ENCODE peak calls at places on chromosomes 6 and 20, in six cellular contexts. One of them, this sample, is unnamed.

GRCh38 chr20:51500936-51501335 is 41.6 kb downstream of the NFATC2 start:
- DNase-seq in heart right ventricle: no peak
- DNase-seq in brain microvascular endothelial cell: no peak
- DNase-seq in T-helper 2 cell: no peak
- DNase-seq in effector CD4-positive, alpha-beta T cell: peak
- DNase-seq in NCI-H1417: no peak
- DNase-seq in this sample: no peak

GRCh38 chr6:30212865-30213653 is at the start of gene TRIM26:
- DNase-seq in heart right ventricle: peak
- DNase-seq in brain microvascular endothelial cell: peak
- DNase-seq in T-helper 2 cell: peak
- DNase-seq in effector CD4-positive, alpha-beta T cell: peak
- DNase-seq in NCI-H1417: peak
- DNase-seq in this sample: peak

GRCh38 chr20:57124800-57125399 is 141.5 kb downstream of the BMP7 start:
- DNase-seq in heart right ventricle: no peak
- DNase-seq in brain microvascular endothelial cell: no peak
- DNase-seq in T-helper 2 cell: no peak
- DNase-seq in effector CD4-positive, alpha-beta T cell: no peak
- DNase-seq in NCI-H1417: peak
- DNase-seq in this sample: no peak

GRCh38 chr6:145865175-145865574 is 50.6 kb upstream of the FBXO30 start:
- DNase-seq in heart right ventricle: no peak
- DNase-seq in brain microvascular endothelial cell: no peak
- DNase-seq in T-helper 2 cell: no peak
- DNase-seq in effector CD4-positive, alpha-beta T cell: no peak
- DNase-seq in NCI-H1417: no peak
- DNase-seq in this sample: no peak

GRCh38 chr6:47042238-47042843 is at the start of gene ADGRF1:
- DNase-seq in heart right ventricle: no peak
- DNase-seq in brain microvascular endothelial cell: no peak
- DNase-seq in T-helper 2 cell: no peak
- DNase-seq in effector CD4-positive, alpha-beta T cell: no peak
- DNase-seq in NCI-H1417: no peak
- DNase-seq in this sample: no peak

GRCh38 chr20:6051505-6051904 is 2.4 kb downstream of the LRRN4 start:
- DNase-seq in heart right ventricle: no peak
- DNase-seq in brain microvascular endothelial cell: peak
- DNase-seq in T-helper 2 cell: no peak
- DNase-seq in effector CD4-positive, alpha-beta T cell: no peak
- DNase-seq in NCI-H1417: no peak
- DNase-seq in this sample: no peak

GRCh38 chr6:9581155-9581554 is 833.7 kb downstream of the TFAP2A start:
- DNase-seq in heart right ventricle: no peak
- DNase-seq in brain microvascular endothelial cell: no peak
- DNase-seq in T-helper 2 cell: no peak
- DNase-seq in effector CD4-positive, alpha-beta T cell: no peak
- DNase-seq in NCI-H1417: no peak
- DNase-seq in this sample: no peak

GRCh38 chr20:10553326-10553984 is 118.3 kb downstream of the SLX4IP start:
- DNase-seq in heart right ventricle: peak
- DNase-seq in brain microvascular endothelial cell: peak
- DNase-seq in T-helper 2 cell: no peak
- DNase-seq in effector CD4-positive, alpha-beta T cell: no peak
- DNase-seq in NCI-H1417: peak
- DNase-seq in this sample: peak

GRCh38 chr20:21183722-21184121 is 57.8 kb downstream of the KIZ start:
- DNase-seq in heart right ventricle: no peak
- DNase-seq in brain microvascular endothelial cell: no peak
- DNase-seq in T-helper 2 cell: no peak
- DNase-seq in effector CD4-positive, alpha-beta T cell: no peak
- DNase-seq in NCI-H1417: no peak
- DNase-seq in this sample: no peak

GRCh38 chr6:5028301-5028700 is 24.5 kb upstream of the RPP40 start:
- DNase-seq in heart right ventricle: no peak
- DNase-seq in brain microvascular endothelial cell: no peak
- DNase-seq in T-helper 2 cell: no peak
- DNase-seq in effector CD4-positive, alpha-beta T cell: no peak
- DNase-seq in NCI-H1417: no peak
- DNase-seq in this sample: no peak

GRCh38 chr6:157184202-157185015 is 138.9 kb downstream of the TMEM242 start:
- DNase-seq in heart right ventricle: peak
- DNase-seq in brain microvascular endothelial cell: peak
- DNase-seq in T-helper 2 cell: peak
- DNase-seq in effector CD4-positive, alpha-beta T cell: peak
- DNase-seq in NCI-H1417: peak
- DNase-seq in this sample: peak